ENCODE peak calls at places on chromosomes 13 and 19, in nine cellular contexts. M, G, Z, A, S, E, C, F and K are unnamed samples. For H3K36me3 and H3K27me3, the result is how much of the 10 kb centered on the place peaks cover.

GRCh38 chr19:46474211-46474610 is 2.8 kb upstream of the PNMA8A start:
- DNase-seq in M (no peak), G (no peak), Z (no peak), A (no peak), S (no peak), E (no peak), C (no peak), F (peak), K (no peak)

GRCh38 chr19:12647490-12648071 is 19.0 kb downstream of the MAN2B1 start:
- DNase-seq in M (no peak), G (no peak), Z (peak), A (peak), S (peak), E (peak), C (no peak), F (peak), K (peak)

GRCh38 chr13:44506719-44507118 is 69.4 kb downstream of the TSC22D1 start:
- DNase-seq in M (no peak), G (no peak), Z (no peak), A (no peak), S (no peak), E (no peak), C (no peak), F (no peak), K (no peak)

GRCh38 chr19:48900477-48901452 is 653 bp downstream of the NUCB1 start:
- DNase-seq in M (no peak), G (no peak), Z (no peak), A (no peak), S (no peak), E (peak), C (peak), F (peak), K (peak)

GRCh38 chr13:45372189-45373115 is 31.5 kb upstream of the TPT1 start:
- DNase-seq in M (no peak), G (no peak), Z (peak), A (no peak), S (no peak), E (peak), C (no peak), F (no peak), K (no peak)

GRCh38 chr13:76663941-76664340 is 222.3 kb downstream of the KCTD12 start:
- DNase-seq in M (no peak), G (no peak), Z (no peak), A (no peak), S (no peak), E (peak), C (no peak), F (peak), K (no peak)

GRCh38 chr13:111639196-111639705 is 318.8 kb downstream of the TEX29 start:
- DNase-seq in M (no peak), G (no peak), Z (no peak), A (no peak), S (no peak), E (no peak), C (no peak), F (no peak), K (no peak)

GRCh38 chr13:29901714-29902631 is 51.6 kb upstream of the UBL3 start:
- DNase-seq in M (no peak), G (no peak), Z (peak), A (peak), S (peak), E (peak), C (peak), F (peak), K (no peak)

GRCh38 chr19:3024870-3025515 is 4.1 kb downstream of the TLE2 start:
- DNase-seq in M (no peak), G (no peak), Z (no peak), A (no peak), S (no peak), E (no peak), C (no peak), F (no peak), K (peak)

GRCh38 chr13:32538234-32538620 is 368 bp downstream of the N4BP2L2 start:
- DNase-seq in M (peak), G (peak), Z (no peak), A (peak), S (peak), E (peak), C (peak), F (peak), K (peak)

GRCh38 chr19:38070573-38070972 is 153.4 kb downstream of the DPF1 start:
- DNase-seq in M (no peak), G (no peak), Z (no peak), A (no peak), S (no peak), E (peak), C (no peak), F (peak), K (no peak)

GRCh38 chr19:47225746-47226425 is 5.1 kb downstream of the BBC3 start:
- DNase-seq in M (peak), G (peak), Z (peak), A (peak), S (peak), E (peak), C (peak), F (peak), K (peak)

GRCh38 chr13:26051231-26052135 is at the start of gene SHISA2:
- DNase-seq in M (peak), G (no peak), Z (peak), A (peak), S (peak), E (peak), C (no peak), F (peak), K (peak)

GRCh38 chr19:34835952-34836351 is 62.9 kb upstream of the ZNF599 start:
- DNase-seq in M (no peak), G (no peak), Z (no peak), A (no peak), S (no peak), E (no peak), C (no peak), F (no peak), K (no peak)

GRCh38 chr13:101455863-101456262 is 3.4 kb downstream of the ITGBL1 start:
- DNase-seq in M (no peak), G (no peak), Z (no peak), A (no peak), S (no peak), E (peak), C (no peak), F (peak), K (no peak)

GRCh38 chr19:49999371-50000010 is 25.7 kb downstream of the VRK3 start:
- DNase-seq in M (no peak), G (no peak), Z (no peak), A (no peak), S (no peak), E (no peak), C (no peak), F (peak), K (no peak)

GRCh38 chr13:34343413-34343812 is 525.5 kb downstream of the RFC3 start:
- DNase-seq in M (no peak), G (no peak), Z (no peak), A (no peak), S (no peak), E (no peak), C (no peak), F (no peak), K (no peak)

GRCh38 chr13:23956106-23956505 is 58.8 kb upstream of the C1QTNF9B start:
- DNase-seq in M (no peak), G (no peak), Z (no peak), A (no peak), S (no peak), E (peak), C (no peak), F (peak), K (no peak)

GRCh38 chr13:35978607-35979316 is 152.4 kb downstream of the DCLK1 start:
- DNase-seq in M (peak), G (no peak), Z (peak), A (no peak), S (no peak), E (peak), C (no peak), F (peak), K (peak)

GRCh38 chr19:58572818-58573657 is at the start of gene MZF1:
- DNase-seq in M (peak), G (peak), Z (peak), A (peak), S (peak), E (peak), C (peak), F (peak), K (peak)

GRCh38 chr13:87884874-87885273 is 213.7 kb downstream of the SLITRK5 start:
- DNase-seq in M (peak), G (no peak), Z (no peak), A (no peak), S (no peak), E (peak), C (no peak), F (no peak), K (peak)

GRCh38 chr13:51912091-51912490 is 50.3 kb downstream of the CCDC70 start:
- DNase-seq in M (no peak), G (no peak), Z (peak), A (no peak), S (peak), E (no peak), C (peak), F (no peak), K (no peak)

GRCh38 chr19:46303702-46304397 is 7.0 kb downstream of the HIF3A start:
- DNase-seq in M (peak), G (peak), Z (peak), A (peak), S (peak), E (peak), C (peak), F (peak), K (peak)

GRCh38 chr13:26664942-26665341 is 95.6 kb downstream of the GPR12 start:
- DNase-seq in M (no peak), G (no peak), Z (no peak), A (no peak), S (no peak), E (no peak), C (no peak), F (no peak), K (no peak)

GRCh38 chr13:113506025-113506685 is 15.6 kb upstream of the DCUN1D2 start:
- DNase-seq in M (no peak), G (no peak), Z (no peak), A (no peak), S (no peak), E (no peak), C (no peak), F (no peak), K (no peak)
- H3K36me3 ChIP-seq in M (under half), G (under half), Z (under half), A (under half), S (half or more), E (under half), C (under half), F (under half), K (under half)

GRCh38 chr13:48644141-48644540 is 9.6 kb upstream of the CYSLTR2 start:
- DNase-seq in M (no peak), G (no peak), Z (no peak), A (no peak), S (no peak), E (no peak), C (no peak), F (no peak), K (no peak)

GRCh38 chr13:48642061-48642460 is 11.7 kb upstream of the CYSLTR2 start:
- DNase-seq in M (no peak), G (no peak), Z (no peak), A (no peak), S (no peak), E (no peak), C (no peak), F (no peak), K (no peak)

GRCh38 chr13:48643159-48643558 is 10.6 kb upstream of the CYSLTR2 start:
- DNase-seq in M (no peak), G (no peak), Z (no peak), A (no peak), S (no peak), E (no peak), C (no peak), F (no peak), K (no peak)

GRCh38 chr13:48640767-48641166 is 13.0 kb upstream of the CYSLTR2 start:
- DNase-seq in M (no peak), G (no peak), Z (no peak), A (no peak), S (no peak), E (no peak), C (no peak), F (no peak), K (no peak)

DNA sequence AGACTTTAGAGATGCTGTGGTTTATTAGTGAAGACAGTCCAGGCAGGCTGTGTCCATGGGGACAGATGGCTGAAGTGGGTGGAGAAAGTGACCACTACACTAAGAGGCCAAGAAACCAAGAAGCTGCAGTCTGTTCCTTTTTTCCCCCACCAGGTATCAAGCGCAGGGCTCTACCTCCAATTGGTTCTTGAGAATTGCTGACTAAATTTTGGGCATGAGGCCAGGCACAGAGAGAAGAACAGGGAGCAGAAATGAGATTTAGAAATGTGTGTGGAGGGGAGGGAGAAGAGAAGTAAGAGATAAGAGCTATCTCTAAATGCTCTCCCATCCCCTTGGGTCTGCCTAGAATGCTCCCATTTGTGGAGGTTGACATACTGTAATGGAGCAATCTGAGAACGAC is 12.3 kb upstream of the CYSLTR2 start:
- DNase-seq in M (no peak), G (no peak), Z (no peak), A (no peak), S (no peak), E (no peak), C (no peak), F (no peak), K (no peak)
- H3K4me3 ChIP-seq in M (no peak), G (no peak), Z (no peak), A (no peak), S (no peak), E (no peak), C (no peak), F (no peak), K (no peak)

GRCh38 chr19:4199699-4200293 is 17.3 kb downstream of the ANKRD24 start:
- DNase-seq in M (no peak), G (no peak), Z (no peak), A (no peak), S (no peak), E (no peak), C (no peak), F (no peak), K (peak)

GRCh38 chr19:4197625-4198466 is 15.4 kb downstream of the ANKRD24 start:
- DNase-seq in M (peak), G (no peak), Z (no peak), A (no peak), S (no peak), E (no peak), C (no peak), F (peak), K (peak)

GRCh38 chr19:4201798-4202197 is 19.3 kb downstream of the ANKRD24 start:
- DNase-seq in M (no peak), G (no peak), Z (no peak), A (no peak), S (no peak), E (no peak), C (no peak), F (no peak), K (no peak)

GRCh38 chr19:4198467-4199126 is 16.1 kb downstream of the ANKRD24 start:
- DNase-seq in M (no peak), G (no peak), Z (no peak), A (no peak), S (no peak), E (no peak), C (no peak), F (no peak), K (peak)

GRCh38 chr19:4200940-4201542 is 18.6 kb downstream of the ANKRD24 start:
- DNase-seq in M (no peak), G (no peak), Z (no peak), A (no peak), S (no peak), E (no peak), C (no peak), F (no peak), K (no peak)
- H3K27me3 ChIP-seq in M (under half), G (under half), Z (under half), A (under half), S (under half), E (under half), C (under half), F (under half), K (under half)

GRCh38 chr19:374886-375235 is 30.3 kb upstream of the MIER2 start:
- DNase-seq in M (no peak), G (no peak), Z (no peak), A (peak), S (no peak), E (no peak), C (no peak), F (no peak), K (peak)
- H3K36me3 ChIP-seq in M (under half), G (under half), Z (under half), A (under half), S (under half), E (under half), C (under half), F (under half), K (under half)

GRCh38 chr19:39307233-39307821 is 11.1 kb downstream of the IFNL1 start:
- DNase-seq in M (peak), G (no peak), Z (no peak), A (peak), S (peak), E (no peak), C (no peak), F (peak), K (peak)
- H3K4me3 ChIP-seq in M (peak), G (no peak), Z (no peak), A (no peak), S (no peak), E (no peak), C (no peak), F (no peak), K (peak)

GRCh38 chr19:51639916-51640315 is 6.7 kb downstream of the SIGLEC14 start:
- DNase-seq in M (no peak), G (no peak), Z (no peak), A (no peak), S (no peak), E (no peak), C (no peak), F (no peak), K (no peak)
- H3K27me3 ChIP-seq in M (under half), G (under half), Z (under half), A (under half), S (under half), E (under half), C (under half), F (under half), K (under half)

GRCh38 chr19:10491472-10492047 is 11.6 kb downstream of the KEAP1 start:
- DNase-seq in M (no peak), G (no peak), Z (no peak), A (peak), S (no peak), E (no peak), C (no peak), F (no peak), K (no peak)

DNA sequence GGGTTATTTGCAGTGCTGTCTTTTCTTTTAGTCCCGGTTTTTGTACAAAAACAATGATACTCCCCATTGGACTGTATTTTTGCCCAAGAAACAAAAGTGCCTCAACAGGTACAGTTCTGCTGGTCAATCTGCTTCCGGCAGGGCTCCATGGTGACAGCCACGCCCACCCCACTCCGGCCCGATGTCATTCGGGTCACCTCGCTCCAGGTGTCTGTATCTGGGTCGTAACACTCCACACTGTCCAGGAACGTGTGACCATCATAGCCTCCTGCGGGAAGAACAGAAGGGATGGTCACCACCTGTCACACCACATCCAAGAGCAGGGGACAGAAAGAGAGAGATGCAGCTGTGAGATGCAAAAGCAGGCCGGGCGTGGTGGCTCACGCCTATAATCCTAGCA is 16.6 kb downstream of the KEAP1 start:
- DNase-seq in M (no peak), G (no peak), Z (no peak), A (no peak), S (no peak), E (no peak), C (no peak), F (no peak), K (no peak)
- H3K36me3 ChIP-seq in M (under half), G (under half), Z (under half), A (under half), S (half or more), E (under half), C (under half), F (under half), K (under half)

GRCh38 chr19:17404015-17404414 is 1.4 kb downstream of the BST2 start:
- DNase-seq in M (no peak), G (no peak), Z (no peak), A (no peak), S (no peak), E (no peak), C (no peak), F (no peak), K (peak)

GRCh38 chr19:17406039-17406886 is 833 bp upstream of the BST2 start:
- DNase-seq in M (no peak), G (no peak), Z (no peak), A (no peak), S (no peak), E (no peak), C (no peak), F (no peak), K (peak)

GRCh38 chr19:17402982-17403855 is 2.2 kb downstream of the BST2 start:
- DNase-seq in M (peak), G (peak), Z (no peak), A (no peak), S (peak), E (no peak), C (no peak), F (peak), K (peak)

GRCh38 chr19:17405250-17406038 is at the start of gene BST2:
- DNase-seq in M (peak), G (peak), Z (peak), A (peak), S (peak), E (no peak), C (peak), F (peak), K (peak)

GRCh38 chr19:17404621-17405249 is 695 bp downstream of the BST2 start:
- DNase-seq in M (no peak), G (no peak), Z (no peak), A (no peak), S (no peak), E (no peak), C (no peak), F (no peak), K (no peak)
- H3K4me3 ChIP-seq in M (peak), G (peak), Z (no peak), A (no peak), S (peak), E (no peak), C (peak), F (no peak), K (peak)

DNA sequence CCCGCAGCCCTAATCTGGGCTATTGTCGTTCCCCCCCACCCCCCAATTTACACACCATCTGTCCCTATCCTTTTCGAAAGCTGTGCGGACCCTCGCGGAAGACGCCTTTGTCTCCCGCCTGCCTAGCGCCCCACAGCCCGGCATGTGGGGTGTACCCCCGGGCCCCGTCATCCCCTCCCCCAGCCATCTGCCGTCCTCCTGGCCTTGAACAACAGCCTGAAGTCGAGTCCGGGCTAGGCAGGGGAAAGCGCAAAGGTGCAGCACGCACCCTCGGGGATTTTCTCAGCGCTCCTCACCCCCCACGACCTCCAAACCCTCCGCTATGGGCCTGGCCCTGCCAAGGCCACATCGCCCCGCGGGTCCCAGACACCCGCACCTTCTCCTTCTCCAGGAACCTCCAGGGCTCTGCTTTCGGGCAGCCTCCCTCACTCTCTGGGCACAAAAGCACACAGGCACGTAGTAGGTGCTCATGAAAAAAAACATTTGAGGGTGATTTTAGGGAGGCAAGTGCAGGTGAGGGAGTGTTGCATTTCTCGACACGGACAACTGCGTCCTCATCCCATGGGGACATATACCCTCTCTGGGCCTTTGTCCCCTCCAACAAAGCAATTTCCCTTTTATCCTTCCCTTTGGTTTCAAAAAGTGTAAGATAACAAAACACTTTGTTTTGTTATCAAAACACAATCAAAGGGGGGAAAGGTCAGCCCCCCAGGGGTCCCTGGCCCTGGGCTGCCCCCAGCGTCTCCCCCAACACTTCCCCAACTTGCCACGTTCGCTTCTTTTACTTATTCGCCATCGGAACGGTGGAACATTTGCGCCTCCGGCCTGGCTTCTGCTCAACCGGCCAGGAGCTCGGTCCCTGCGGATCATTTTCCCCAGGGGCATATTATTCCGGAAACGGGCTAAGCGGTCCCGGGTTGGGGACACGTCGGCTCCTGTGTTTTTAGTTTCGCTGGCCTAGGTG is 16.4 kb downstream of the CCDC124 start:
- DNase-seq in M (no peak), G (no peak), Z (no peak), A (no peak), S (no peak), E (no peak), C (no peak), F (no peak), K (peak)
- H3K27me3 ChIP-seq in M (under half), G (half or more), Z (under half), A (under half), S (half or more), E (under half), C (half or more), F (half or more), K (half or more)

GRCh38 chr19:1979642-1980041 is 35.9 kb downstream of the BTBD2 start:
- DNase-seq in M (no peak), G (no peak), Z (no peak), A (no peak), S (no peak), E (no peak), C (no peak), F (no peak), K (no peak)
- H3K36me3 ChIP-seq in M (under half), G (half or more), Z (under half), A (under half), S (half or more), E (under half), C (under half), F (under half), K (under half)